ENCODE peak calls at places on chromosomes 12 and 14, in seven cellular contexts. I is psoas muscle, Y is spleen, Z is cardiac muscle cell, G is ovary, P is sigmoid colon, W is IMR-90. N is an unnamed sample. For H3K4me1 and H3K36me3, the result is how much of the 10 kb centered on the place peaks cover.

GRCh38 chr12:53213348-53213747 is 6.3 kb upstream of the ITGB7 start:
- DNase-seq in G (peak), W (peak), Z (peak), I (peak), P (peak), Y (peak), N (peak)

GRCh38 chr12:12534134-12534866 is 28.4 kb downstream of the DUSP16 start:
- DNase-seq in P (no peak), Z (no peak), Y (no peak), W (no peak), I (no peak), G (no peak), N (no peak)

GRCh38 chr12:97778111-97778510 is 315.5 kb downstream of the RMST start:
- DNase-seq in P (no peak), Z (no peak), I (no peak), G (no peak), W (no peak), Y (no peak), N (no peak)

GRCh38 chr12:63206908-63207307 is 55.9 kb upstream of the AVPR1A start:
- DNase-seq in P (no peak), Z (peak), W (no peak), G (no peak), I (no peak), Y (no peak), N (no peak)

GRCh38 chr14:104966261-104967143 is 11.7 kb downstream of the AHNAK2 start:
- DNase-seq in Z (no peak), P (no peak), Y (peak), G (peak), I (no peak), W (no peak), N (no peak)

GRCh38 chr12:23462546-23462945 is 486.9 kb downstream of the SOX5 start:
- DNase-seq in G (no peak), Z (no peak), W (no peak), Y (no peak), P (no peak), I (no peak), N (no peak)

GRCh38 chr14:72710212-72710611 is 183.7 kb downstream of the DPF3 start:
- DNase-seq in Z (peak), G (no peak), Y (no peak), W (peak), I (no peak), P (peak), N (no peak)

GRCh38 chr12:121214171-121214777 is 4.3 kb downstream of the P2RX4 start:
- DNase-seq in G (no peak), I (no peak), Z (peak), Y (no peak), P (no peak), W (peak), N (no peak)

GRCh38 chr12:2960432-2960956 is 1.3 kb downstream of the TEAD4 start:
- DNase-seq in I (no peak), G (no peak), W (peak), Y (no peak), P (no peak), Z (no peak), N (no peak)

GRCh38 chr14:37580146-37580545 is 14.9 kb downstream of the FOXA1 start:
- DNase-seq in G (no peak), W (peak), Z (no peak), P (no peak), I (no peak), Y (no peak), N (no peak)

GRCh38 chr12:107101651-107102050 is 8.3 kb upstream of the CRY1 start:
- DNase-seq in Z (no peak), I (no peak), P (no peak), G (no peak), Y (no peak), W (no peak), N (no peak)

GRCh38 chr14:43729149-43729548 is 777.9 kb downstream of the FSCB start:
- DNase-seq in W (no peak), I (no peak), Y (no peak), Z (no peak), G (no peak), P (no peak), N (no peak)

GRCh38 chr12:45268672-45269406 is 52.9 kb downstream of the ANO6 start:
- DNase-seq in Y (no peak), P (peak), G (peak), W (peak), I (peak), Z (peak), N (peak)

GRCh38 chr14:31164115-31164514 is 43.5 kb downstream of the HECTD1 start:
- DNase-seq in W (no peak), Y (no peak), P (no peak), Z (no peak), I (no peak), G (no peak), N (no peak)

GRCh38 chr14:85414142-85414541 is 115.8 kb upstream of the FLRT2 start:
- DNase-seq in P (no peak), I (no peak), Y (no peak), G (no peak), W (no peak), Z (peak), N (no peak)

GRCh38 chr12:13183621-13184020 is 12.9 kb upstream of the EMP1 start:
- DNase-seq in W (peak), Y (no peak), I (no peak), Z (no peak), P (no peak), G (no peak), N (no peak)

GRCh38 chr14:71290960-71291466 is 383.8 kb downstream of the PCNX1 start:
- DNase-seq in P (no peak), Y (no peak), I (no peak), G (no peak), Z (peak), W (peak), N (no peak)

GRCh38 chr12:6982532-6982931 is 11.8 kb downstream of the EMG1 start:
- DNase-seq in Y (no peak), P (no peak), G (no peak), W (no peak), I (no peak), Z (no peak), N (no peak)

GRCh38 chr14:35406811-35407630 is 2.5 kb upstream of the NFKBIA start:
- DNase-seq in W (peak), P (peak), I (no peak), G (no peak), Y (no peak), Z (peak), N (no peak)

GRCh38 chr14:80584638-80585505 is 356.7 kb downstream of the CEP128 start:
- DNase-seq in P (no peak), Z (no peak), Y (no peak), W (peak), G (no peak), I (no peak), N (no peak)

GRCh38 chr14:58299665-58300202 is 1.4 kb downstream of the ARID4A start:
- DNase-seq in I (no peak), Y (no peak), G (no peak), P (no peak), W (no peak), Z (peak), N (no peak)

GRCh38 chr12:68673788-68674187 is 13.0 kb upstream of the NUP107 start:
- DNase-seq in G (no peak), I (no peak), W (no peak), Z (no peak), P (no peak), Y (no peak), N (no peak)

GRCh38 chr14:104604461-104605449 is at the start of gene TMEM179:
- DNase-seq in G (no peak), P (peak), I (no peak), Z (peak), W (peak), Y (peak), N (no peak)

GRCh38 chr12:11718768-11719253 is 69.3 kb downstream of the ETV6 start:
- DNase-seq in G (no peak), Y (no peak), P (peak), Z (no peak), W (peak), I (no peak), N (no peak)

GRCh38 chr14:35402323-35403084 is 2.0 kb downstream of the NFKBIA start:
- DNase-seq in P (peak), Z (no peak), G (no peak), Y (peak), I (no peak), W (peak), N (no peak)

GRCh38 chr14:52043690-52044089 is 25.2 kb downstream of the NID2 start:
- DNase-seq in G (no peak), I (no peak), Z (peak), W (peak), P (no peak), Y (no peak), N (no peak)

GRCh38 chr12:15227004-15227679 is 5.9 kb upstream of the RERG start:
- DNase-seq in Y (no peak), P (peak), Z (peak), G (no peak), I (peak), W (peak), N (no peak)

GRCh38 chr12:28088566-28089277 is 101.5 kb upstream of the CCDC91 start:
- DNase-seq in W (no peak), G (no peak), P (no peak), Z (peak), I (no peak), Y (no peak), N (no peak)

GRCh38 chr12:46456356-46457334 is 84.1 kb upstream of the SLC38A2 start:
- DNase-seq in P (no peak), W (peak), Z (peak), Y (no peak), I (no peak), G (no peak), N (no peak)

GRCh38 chr14:106455026-106455425 is 928.6 kb downstream of the TMEM121 start:
- DNase-seq in Y (no peak), G (no peak), W (no peak), P (no peak), Z (no peak), I (no peak), N (no peak)

GRCh38 chr12:119500209-119500608 is 93.4 kb upstream of the TMEM233 start:
- DNase-seq in P (no peak), I (no peak), W (no peak), Z (no peak), G (no peak), Y (no peak), N (no peak)

GRCh38 chr12:6632026-6632978 is 3.5 kb downstream of the LPAR5 start:
- DNase-seq in W (no peak), Z (no peak), P (no peak), I (no peak), Y (peak), G (no peak), N (no peak)

GRCh38 chr12:27651201-27651600 is 45.0 kb upstream of the REP15 start:
- DNase-seq in W (peak), P (no peak), Z (no peak), I (no peak), G (no peak), Y (no peak), N (no peak)

GRCh38 chr14:105855246-105855892 is 329.0 kb downstream of the TMEM121 start:
- DNase-seq in I (no peak), Y (peak), P (peak), Z (no peak), G (no peak), W (no peak), N (peak)

GRCh38 chr12:52633383-52633782 is 15.0 kb upstream of the KRT73 start:
- DNase-seq in Y (peak), I (no peak), W (no peak), G (no peak), P (no peak), Z (no peak), N (no peak)

GRCh38 chr14:68312884-68313725 is 479.8 kb downstream of the ZFP36L1 start:
- DNase-seq in G (no peak), P (no peak), Y (no peak), W (no peak), Z (no peak), I (no peak), N (no peak)

GRCh38 chr14:44914849-44915248 is 46.9 kb downstream of the KLHL28 start:
- DNase-seq in I (no peak), P (no peak), Y (no peak), Z (peak), W (peak), G (no peak), N (no peak)

GRCh38 chr14:23047042-23047634 is 5.1 kb downstream of the PSMB11 start:
- DNase-seq in Z (peak), I (no peak), Y (no peak), W (no peak), G (no peak), P (no peak), N (no peak)

GRCh38 chr14:25009891-25010290 is 40.1 kb downstream of the STXBP6 start:
- DNase-seq in I (no peak), P (no peak), Z (peak), Y (no peak), W (peak), G (no peak), N (no peak)

GRCh38 chr12:51374346-51374745 is 16.9 kb downstream of the GALNT6 start:
- DNase-seq in G (no peak), W (no peak), I (no peak), P (no peak), Y (peak), Z (peak), N (no peak)

GRCh38 chr12:51373222-51373621 is 18.0 kb downstream of the GALNT6 start:
- DNase-seq in G (no peak), I (no peak), Y (no peak), W (no peak), Z (no peak), P (no peak), N (no peak)

GRCh38 chr12:51371295-51371953 is 19.8 kb downstream of the GALNT6 start:
- DNase-seq in P (peak), W (peak), Z (peak), Y (no peak), G (peak), I (peak), N (no peak)

GRCh38 chr12:51370667-51371066 is 20.5 kb downstream of the GALNT6 start:
- DNase-seq in G (no peak), I (no peak), P (no peak), Z (no peak), W (no peak), Y (no peak), N (no peak)

GRCh38 chr12:51372021-51372420 is 19.2 kb downstream of the GALNT6 start:
- DNase-seq in W (no peak), Y (no peak), I (no peak), G (no peak), Z (no peak), P (no peak), N (no peak)
- H3K4me1 ChIP-seq in W (under half), Y (under half), I (under half), G (under half), Z (under half), P (under half), N (under half)

DNA sequence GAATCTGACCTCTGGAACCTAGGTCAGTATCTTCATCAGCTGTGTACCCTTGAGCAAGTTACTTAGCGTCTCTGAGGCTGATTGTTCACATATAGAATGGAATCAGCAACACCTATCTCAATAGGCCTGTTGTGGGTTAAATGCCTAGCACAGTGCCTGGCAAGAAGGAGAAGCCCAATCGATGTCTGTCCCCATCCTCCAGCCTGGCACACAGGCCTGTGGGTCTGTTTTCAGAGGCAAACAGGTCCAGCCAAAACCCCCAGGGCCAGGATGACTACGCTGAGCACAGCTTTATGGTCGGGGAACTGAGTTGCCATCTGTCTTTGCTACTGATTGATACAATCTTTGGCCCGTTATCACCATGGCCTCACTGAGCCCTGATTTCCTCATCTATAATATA is 89.2 kb downstream of the NUAK1 start:
- DNase-seq in G (no peak), Y (no peak), W (no peak), I (no peak), P (no peak), Z (no peak), N (no peak)
- TF ChIP-seq CTCF in G (no peak), Y (no peak), W (no peak), I (no peak), P (no peak), Z (no peak), N (no peak)

GRCh38 chr12:76047742-76048141 is 16.2 kb upstream of the PHLDA1 start:
- DNase-seq in W (no peak), P (no peak), I (no peak), Z (no peak), Y (no peak), G (no peak), N (no peak)
- H3K36me3 ChIP-seq in W (under half), P (half or more), I (under half), Z (half or more), Y (under half), G (under half), N (half or more)

DNA sequence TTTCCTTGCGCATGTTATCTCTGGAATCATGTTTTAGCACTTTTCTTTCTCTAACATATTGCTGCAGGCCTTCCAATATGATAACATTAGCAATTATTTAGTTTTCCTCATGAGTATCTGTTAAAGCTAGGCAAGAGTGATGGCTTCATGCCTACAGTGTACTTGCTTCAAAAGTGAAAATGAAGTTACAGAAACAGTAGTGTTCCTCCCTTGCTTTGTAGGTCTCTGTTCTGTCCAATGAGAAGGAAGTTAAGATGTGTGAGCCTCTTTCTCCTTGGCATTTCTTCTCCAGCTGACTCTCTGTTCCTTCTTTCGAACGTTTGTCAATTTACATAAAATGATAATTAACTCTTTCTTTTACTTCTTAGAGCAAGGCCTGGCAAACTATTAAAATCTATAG is 22.2 kb downstream of the LRRIQ1 start:
- DNase-seq in G (no peak), Y (no peak), I (no peak), W (no peak), P (no peak), Z (no peak), N (no peak)
- H3K4me1 ChIP-seq in G (under half), Y (under half), I (under half), W (under half), P (under half), Z (under half), N (under half)

GRCh38 chr12:131783915-131784541 is 44.2 kb upstream of the MMP17 start:
- DNase-seq in I (no peak), W (peak), Z (peak), P (peak), G (no peak), Y (no peak), N (no peak)
- TF ChIP-seq CTCF in I (no peak), W (no peak), Z (no peak), P (no peak), G (no peak), Y (no peak), N (no peak)

DNA sequence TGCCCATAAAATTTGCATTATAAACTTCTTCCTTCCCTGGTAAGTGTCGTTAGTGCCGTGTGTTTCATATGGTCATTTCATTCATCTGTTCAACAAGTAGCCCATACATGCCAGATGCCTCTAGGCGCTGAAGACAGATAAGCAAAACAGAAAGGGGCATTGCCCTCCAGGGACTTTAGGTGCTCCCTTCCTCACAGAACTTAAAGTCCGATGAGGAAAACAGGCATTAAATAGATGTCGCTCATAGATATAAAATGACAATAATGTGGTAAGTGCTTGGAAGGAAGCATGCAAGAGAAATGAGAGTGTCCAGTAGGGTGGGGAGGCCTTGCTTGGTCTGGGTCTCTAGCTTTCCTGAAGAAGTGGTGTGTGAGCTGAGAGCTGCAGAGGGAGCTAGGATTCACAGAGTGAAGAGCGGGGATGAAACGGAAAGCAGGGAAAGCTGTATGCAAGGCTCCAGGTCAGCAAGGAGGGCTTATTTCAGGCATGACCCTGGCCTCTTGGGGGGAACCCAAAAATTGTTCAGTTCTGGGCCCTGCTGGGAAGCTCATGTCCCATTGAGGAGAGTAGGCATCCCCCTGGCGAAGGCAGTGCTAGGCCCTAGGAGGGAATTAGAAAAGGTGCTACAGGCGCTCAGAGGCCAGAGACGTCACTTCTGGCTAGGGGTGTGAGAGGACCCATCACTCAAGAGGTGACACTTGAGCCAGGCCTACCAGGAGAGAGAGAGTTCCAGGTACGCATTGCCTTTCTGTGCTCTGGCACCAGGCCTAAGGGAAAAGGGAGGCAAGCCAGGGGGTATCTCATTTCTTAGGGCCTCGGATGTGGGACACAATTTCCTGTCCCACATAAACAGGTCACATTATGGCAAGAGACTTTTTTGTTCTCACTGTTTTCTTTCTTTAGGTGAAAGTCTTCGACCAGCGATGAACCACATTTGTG is 11.9 kb downstream of the UBE3B start:
- DNase-seq in I (no peak), P (no peak), G (no peak), W (no peak), Z (no peak), Y (no peak), N (no peak)
- H3K36me3 ChIP-seq in I (under half), P (half or more), G (under half), W (half or more), Z (half or more), Y (half or more), N (half or more)

GRCh38 chr12:114664661-114665320 is 19.2 kb downstream of the TBX3 start:
- DNase-seq in G (no peak), Z (no peak), P (no peak), W (no peak), I (peak), Y (no peak), N (no peak)

GRCh38 chr12:114667669-114668150 is 16.3 kb downstream of the TBX3 start:
- DNase-seq in I (no peak), P (no peak), G (no peak), Z (no peak), Y (no peak), W (no peak), N (no peak)

GRCh38 chr12:114668151-114668891 is 15.7 kb downstream of the TBX3 start:
- DNase-seq in Z (peak), I (peak), W (peak), G (peak), P (peak), Y (peak), N (peak)

GRCh38 chr12:114666746-114667668 is 17.0 kb downstream of the TBX3 start:
- DNase-seq in P (no peak), G (peak), I (no peak), Y (no peak), Z (no peak), W (no peak), N (no peak)

GRCh38 chr12:114665411-114666181 is 18.4 kb downstream of the TBX3 start:
- DNase-seq in W (no peak), Y (no peak), P (no peak), G (no peak), I (peak), Z (no peak), N (no peak)
- H3K4me1 ChIP-seq in W (under half), Y (under half), P (under half), G (under half), I (under half), Z (under half), N (under half)